ENCODE peak calls at places on chromosomes 16 and 17, in seven cellular contexts. X is GM23338; D is testis; Z is CD8-positive, alpha-beta T cell; S is CD4-positive, alpha-beta memory T cell; M is right lobe of liver; A is IMR-90. R is an unnamed sample.

GRCh38 chr16:2468725-2469398 is 2.2 kb upstream of the NTN3 start:
- DNase-seq in S (no peak), X (peak; percentile 42), D (no peak), A (no peak), M (no peak), Z (no peak), R (peak; percentile 66)

GRCh38 chr16:4947722-4948503 is 10.2 kb upstream of the SEC14L5 start:
- DNase-seq in M (no peak), A (no peak), Z (no peak), X (peak; percentile 75), D (no peak), S (no peak), R (peak; percentile 95)

GRCh38 chr16:81836279-81837054 is 57.4 kb downstream of the PLCG2 start:
- DNase-seq in S (no peak), D (no peak), Z (no peak), A (no peak), M (no peak), X (no peak), R (no peak)

GRCh38 chr17:72985882-72986720 is 106.4 kb downstream of the SLC39A11 start:
- DNase-seq in Z (peak; percentile 24), D (peak; percentile 71), S (peak; percentile 42), X (peak; percentile 93), A (peak; percentile 80), M (peak; percentile 64), R (peak; percentile 95)

GRCh38 chr17:72788950-72789585 is 303.4 kb downstream of the SLC39A11 start:
- DNase-seq in A (peak; percentile 54), S (no peak), M (no peak), X (peak; percentile 12), D (no peak), Z (no peak), R (no peak)

GRCh38 chr17:48282303-48282702 is 147.7 kb downstream of the SKAP1 start:
- DNase-seq in M (no peak), D (no peak), X (no peak), A (no peak), Z (no peak), S (no peak), R (no peak)

GRCh38 chr17:74117087-74117486 is 86.4 kb upstream of the RPL38 start:
- DNase-seq in D (no peak), X (no peak), S (no peak), M (no peak), A (no peak), Z (no peak), R (peak; percentile 70)

GRCh38 chr17:1486802-1487695 is 5.4 kb downstream of the MYO1C start:
- DNase-seq in A (no peak), Z (peak; percentile 66), D (peak; percentile 86), S (peak; percentile 79), X (peak; percentile 80), M (no peak), R (peak; percentile 92)

GRCh38 chr16:31385680-31386079 is 7.5 kb upstream of the ITGAD start:
- DNase-seq in M (no peak), Z (no peak), D (no peak), X (no peak), S (no peak), A (no peak), R (no peak)

GRCh38 chr17:49403514-49404289 is 11.0 kb downstream of the PHB1 start:
- DNase-seq in S (no peak), Z (no peak), D (peak; percentile 63), M (no peak), X (no peak), A (no peak), R (peak; percentile 25)

GRCh38 chr16:47568355-47568754 is 107.2 kb downstream of the PHKB start:
- DNase-seq in A (no peak), D (no peak), X (no peak), S (peak; percentile 24), Z (no peak), M (no peak), R (no peak)

GRCh38 chr17:83053021-83053778 is 26.2 kb upstream of the METRNL start:
- DNase-seq in Z (no peak), M (no peak), X (no peak), D (peak; percentile 50), S (no peak), A (peak; percentile 30), R (peak; percentile 68)

GRCh38 chr17:34252138-34252889 is 2.8 kb upstream of the CCL2 start:
- DNase-seq in D (peak; percentile 94), A (peak; percentile 95), S (no peak), X (peak; percentile 22), M (peak; percentile 88), Z (no peak), R (peak; percentile 67)

GRCh38 chr17:8922451-8922850 is 43.1 kb downstream of the PIK3R5 start:
- DNase-seq in Z (no peak), M (no peak), D (no peak), A (peak; percentile 75), X (no peak), S (no peak), R (no peak)

GRCh38 chr17:59907467-59907866 is 14.5 kb downstream of the RPS6KB1 start:
- DNase-seq in A (no peak), Z (no peak), X (no peak), M (no peak), S (no peak), D (no peak), R (no peak)

GRCh38 chr17:80478487-80479245 is 2.3 kb upstream of the NPTX1 start:
- DNase-seq in Z (no peak), A (no peak), M (no peak), S (no peak), X (peak; percentile 78), D (no peak), R (peak; percentile 75)

GRCh38 chr16:79632289-79632688 is 31.8 kb upstream of the MAF start:
- DNase-seq in X (no peak), M (no peak), S (no peak), D (no peak), A (no peak), Z (no peak), R (no peak)

GRCh38 chr17:78403822-78404221 is 25.4 kb downstream of the PGS1 start:
- DNase-seq in Z (no peak), M (no peak), X (no peak), S (no peak), D (no peak), A (no peak), R (no peak)

GRCh38 chr17:74519951-74520553 is 11.2 kb downstream of the CD300LB start:
- DNase-seq in M (no peak), D (no peak), Z (no peak), S (no peak), X (no peak), A (no peak), R (no peak)

GRCh38 chr17:59825533-59826316 is 67.0 kb downstream of the TUBD1 start:
- DNase-seq in M (no peak), Z (no peak), X (no peak), A (peak; percentile 90), D (no peak), S (no peak), R (no peak)

GRCh38 chr17:32912218-32912897 is 15.6 kb upstream of the TMEM98 start:
- DNase-seq in S (no peak), M (peak; percentile 77), X (peak; percentile 49), Z (no peak), D (peak; percentile 77), A (peak; percentile 76), R (peak; percentile 78)

GRCh38 chr16:67982011-67982696 is 1.9 kb upstream of the DPEP3 start:
- DNase-seq in X (no peak), M (no peak), S (no peak), D (no peak), A (no peak), Z (no peak), R (no peak)

GRCh38 chr17:16419074-16419928 is 3.9 kb downstream of the TRPV2 start:
- DNase-seq in M (no peak), X (no peak), Z (peak; percentile 37), D (no peak), A (peak; percentile 94), S (no peak), R (peak; percentile 70)
- H3K4me3 ChIP-seq in M (no peak overlapping the region), X (no peak overlapping the region), Z (no peak overlapping the region), D (no peak overlapping the region), A (peak overlapping the region; percentile 3), S (no peak overlapping the region), R (no peak overlapping the region)

GRCh38 chr17:3531266-3532101 is 26.1 kb downstream of the TRPV3 start:
- DNase-seq in S (no peak), Z (no peak), X (no peak), D (peak; percentile 94), M (no peak), A (no peak), R (no peak)
- H3K27ac ChIP-seq in S (no peak overlapping the region), Z (no peak overlapping the region), X (no peak overlapping the region), D (peak overlapping the region; percentile 21), M (no peak overlapping the region), A (no peak overlapping the region), R (peak overlapping the region; percentile 97)

DNA sequence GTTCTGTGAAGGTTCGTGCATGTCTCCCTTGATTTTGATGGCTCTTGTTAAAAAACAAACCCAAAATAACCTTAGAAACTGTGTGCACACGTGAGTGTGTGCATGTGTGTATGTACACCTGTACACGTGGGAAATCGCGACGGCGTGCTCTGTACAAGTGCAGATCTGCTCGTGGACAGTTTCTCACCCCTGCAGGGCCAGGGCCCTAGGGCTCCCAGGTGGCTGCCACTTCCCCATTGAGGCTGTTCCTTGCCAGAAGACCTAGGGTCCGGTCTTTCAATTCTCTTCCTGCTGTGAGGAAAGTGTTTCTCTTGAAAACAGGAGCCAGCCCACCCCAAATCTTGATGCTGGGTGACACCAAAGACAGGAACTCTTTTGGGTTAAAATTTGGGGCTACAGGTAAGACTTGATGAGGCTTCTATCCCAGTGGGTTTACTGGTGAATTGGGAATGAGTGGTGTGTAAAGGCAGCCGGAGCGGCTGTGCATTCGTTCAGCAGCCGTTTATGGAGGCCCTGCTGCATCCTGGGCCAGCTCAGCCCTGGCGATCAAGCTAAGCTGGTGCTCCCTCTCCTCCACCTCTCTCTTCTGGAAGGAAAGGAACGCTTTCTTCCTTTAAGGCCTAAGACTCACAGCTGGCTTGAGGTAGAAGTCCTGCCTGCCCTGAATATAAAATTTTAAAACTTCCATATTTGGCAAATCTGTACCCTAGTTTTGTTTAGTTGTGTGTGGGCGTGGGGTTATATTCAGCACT is 137.9 kb downstream of the CLEC16A start:
- DNase-seq in Z (no peak), M (no peak), S (no peak), D (no peak), X (no peak), A (no peak), R (no peak)
- H3K4me1 ChIP-seq in Z (peaks cover 10% of the 10 kb centered on the region), M (no peaks in the 10 kb centered on the region), S (peaks cover 33% of the 10 kb centered on the region), D (peaks cover 10% of the 10 kb centered on the region), X (peaks cover 3% of the 10 kb centered on the region), A (peaks cover 52% of the 10 kb centered on the region), R (no peaks in the 10 kb centered on the region)

DNA sequence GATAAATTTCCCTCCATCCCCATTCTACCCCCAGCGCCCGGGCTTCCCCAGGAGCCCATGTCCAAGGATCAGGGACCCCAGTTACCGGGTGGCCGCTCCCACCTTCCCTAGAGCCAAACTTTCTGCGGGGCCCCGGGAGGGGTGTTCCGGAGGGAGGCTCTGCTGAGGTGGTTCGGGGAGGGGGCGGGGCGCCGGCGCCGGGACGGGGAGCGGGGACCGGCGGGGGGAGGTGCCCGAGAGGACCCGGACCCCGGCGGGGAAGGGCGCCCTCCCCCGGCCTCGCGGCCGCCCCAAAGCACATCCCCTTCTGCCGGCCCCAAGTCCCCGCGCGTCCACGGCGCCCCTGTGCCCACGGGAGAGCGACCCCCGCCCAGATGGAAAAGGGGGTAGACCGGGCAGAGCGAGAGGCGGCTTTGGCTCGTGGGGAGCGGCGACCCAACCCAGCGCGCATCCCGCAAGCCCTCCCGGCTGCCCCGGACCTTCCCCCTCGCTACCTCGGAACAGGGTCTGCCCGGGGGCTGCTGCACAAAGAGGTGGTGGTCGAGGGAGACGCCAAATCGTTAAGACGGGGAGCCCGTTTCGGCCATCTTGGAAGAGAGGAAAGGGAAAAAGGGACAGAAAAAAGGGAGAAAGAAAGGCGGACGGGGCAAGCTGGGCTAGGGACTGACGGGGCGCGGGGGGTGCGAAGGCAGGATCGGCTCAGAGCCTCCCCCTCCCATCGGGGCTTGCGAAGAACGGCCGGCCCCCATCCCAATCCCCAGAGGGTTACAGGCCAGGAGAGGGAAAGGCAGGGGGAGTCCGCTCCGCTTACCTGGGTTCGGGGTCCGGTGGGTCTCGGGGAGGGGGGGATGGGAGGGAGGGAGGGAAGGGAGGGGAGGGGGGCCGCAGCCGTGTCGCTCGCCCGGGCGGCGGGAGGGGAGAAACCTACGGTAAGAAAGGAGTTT is 479 bp downstream of the PCGF2 start:
- DNase-seq in X (peak; percentile 55), Z (no peak), M (peak; percentile 52), D (no peak), A (no peak), S (no peak), R (peak; percentile 85)
- H3K4me3 ChIP-seq in X (peak overlapping the region; percentile 99), Z (peak overlapping the region; percentile 30), M (peak overlapping the region; percentile 46), D (peak overlapping the region; percentile 92), A (peak overlapping the region; percentile 91), S (no peak overlapping the region), R (peak overlapping the region; percentile 95)